ENCODE peak calls at places on chromosome 15, in ten cellular contexts. One of them, this sample, is unnamed. For H3K9me2, the result is how much of the 10 kb centered on the place peaks cover.

GRCh38 chr15:40595773-40596172 is 1.7 kb downstream of the KNL1 start:
- DNase-seq in OCI-LY7: no peak
- DNase-seq in MM.1S: no peak
- DNase-seq in HCT116: no peak
- DNase-seq in Karpas-422: no peak
- DNase-seq in SK-N-SH: no peak
- DNase-seq in GM23248: no peak
- DNase-seq in PC-3: peak
- DNase-seq in PC-9: no peak
- DNase-seq in GM23338: no peak
- DNase-seq in this sample: no peak

GRCh38 chr15:78322243-78322642 is 17.9 kb upstream of the CRABP1 start:
- DNase-seq in OCI-LY7: no peak
- DNase-seq in MM.1S: no peak
- DNase-seq in HCT116: no peak
- DNase-seq in Karpas-422: no peak
- DNase-seq in SK-N-SH: peak
- DNase-seq in GM23248: peak
- DNase-seq in PC-3: peak
- DNase-seq in PC-9: peak
- DNase-seq in GM23338: peak
- DNase-seq in this sample: no peak

GRCh38 chr15:25092661-25093060 is 137.9 kb downstream of the SNRPN start:
- DNase-seq in OCI-LY7: no peak
- DNase-seq in MM.1S: no peak
- DNase-seq in HCT116: no peak
- DNase-seq in Karpas-422: no peak
- DNase-seq in SK-N-SH: no peak
- DNase-seq in GM23248: peak
- DNase-seq in PC-3: no peak
- DNase-seq in PC-9: no peak
- DNase-seq in GM23338: no peak
- DNase-seq in this sample: no peak

GRCh38 chr15:101660005-101660404 is 7.8 kb upstream of the TM2D3 start:
- DNase-seq in OCI-LY7: no peak
- DNase-seq in MM.1S: no peak
- DNase-seq in HCT116: no peak
- DNase-seq in Karpas-422: no peak
- DNase-seq in SK-N-SH: no peak
- DNase-seq in GM23248: no peak
- DNase-seq in PC-3: no peak
- DNase-seq in PC-9: no peak
- DNase-seq in GM23338: no peak
- DNase-seq in this sample: no peak

GRCh38 chr15:90711418-90711824 is 5.7 kb upstream of the BLM start:
- DNase-seq in OCI-LY7: peak
- DNase-seq in MM.1S: peak
- DNase-seq in HCT116: no peak
- DNase-seq in Karpas-422: no peak
- DNase-seq in SK-N-SH: no peak
- DNase-seq in GM23248: no peak
- DNase-seq in PC-3: no peak
- DNase-seq in PC-9: no peak
- DNase-seq in GM23338: no peak
- DNase-seq in this sample: no peak

GRCh38 chr15:73555080-73555479 is 78.1 kb downstream of the NPTN start:
- DNase-seq in OCI-LY7: no peak
- DNase-seq in MM.1S: no peak
- DNase-seq in HCT116: no peak
- DNase-seq in Karpas-422: no peak
- DNase-seq in SK-N-SH: no peak
- DNase-seq in GM23248: no peak
- DNase-seq in PC-3: no peak
- DNase-seq in PC-9: no peak
- DNase-seq in GM23338: no peak
- DNase-seq in this sample: no peak

GRCh38 chr15:52808996-52809395 is 18.9 kb upstream of the ONECUT1 start:
- DNase-seq in OCI-LY7: no peak
- DNase-seq in MM.1S: no peak
- DNase-seq in HCT116: no peak
- DNase-seq in Karpas-422: no peak
- DNase-seq in SK-N-SH: no peak
- DNase-seq in GM23248: no peak
- DNase-seq in PC-3: no peak
- DNase-seq in PC-9: no peak
- DNase-seq in GM23338: no peak
- DNase-seq in this sample: no peak

GRCh38 chr15:52151353-52151752 is 38.8 kb upstream of the BCL2L10 start:
- DNase-seq in OCI-LY7: no peak
- DNase-seq in MM.1S: no peak
- DNase-seq in HCT116: no peak
- DNase-seq in Karpas-422: no peak
- DNase-seq in SK-N-SH: no peak
- DNase-seq in GM23248: no peak
- DNase-seq in PC-3: no peak
- DNase-seq in PC-9: peak
- DNase-seq in GM23338: no peak
- DNase-seq in this sample: no peak

GRCh38 chr15:99432271-99433025 is 133.3 kb upstream of the MEF2A start:
- DNase-seq in OCI-LY7: no peak
- DNase-seq in MM.1S: no peak
- DNase-seq in HCT116: no peak
- DNase-seq in Karpas-422: no peak
- DNase-seq in SK-N-SH: no peak
- DNase-seq in GM23248: no peak
- DNase-seq in PC-3: no peak
- DNase-seq in PC-9: no peak
- DNase-seq in GM23338: no peak
- DNase-seq in this sample: no peak

GRCh38 chr15:47384316-47384715 is 333.0 kb upstream of the SEMA6D start:
- DNase-seq in OCI-LY7: no peak
- DNase-seq in MM.1S: no peak
- DNase-seq in HCT116: no peak
- DNase-seq in Karpas-422: no peak
- DNase-seq in SK-N-SH: no peak
- DNase-seq in GM23248: peak
- DNase-seq in PC-3: peak
- DNase-seq in PC-9: no peak
- DNase-seq in GM23338: peak
- DNase-seq in this sample: peak

GRCh38 chr15:56736308-56736707 is 3.0 kb upstream of the ZNF280D start:
- DNase-seq in OCI-LY7: no peak
- DNase-seq in MM.1S: no peak
- DNase-seq in HCT116: no peak
- DNase-seq in Karpas-422: no peak
- DNase-seq in SK-N-SH: no peak
- DNase-seq in GM23248: peak
- DNase-seq in PC-3: peak
- DNase-seq in PC-9: no peak
- DNase-seq in GM23338: no peak
- DNase-seq in this sample: no peak

GRCh38 chr15:81313686-81314085 is 10.3 kb downstream of the STARD5 start:
- DNase-seq in OCI-LY7: no peak
- DNase-seq in MM.1S: no peak
- DNase-seq in HCT116: no peak
- DNase-seq in Karpas-422: no peak
- DNase-seq in SK-N-SH: no peak
- DNase-seq in GM23248: no peak
- DNase-seq in PC-3: no peak
- DNase-seq in PC-9: no peak
- DNase-seq in GM23338: no peak
- DNase-seq in this sample: no peak

GRCh38 chr15:66211670-66212455 is 41.7 kb downstream of the MEGF11 start:
- DNase-seq in OCI-LY7: no peak
- DNase-seq in MM.1S: no peak
- DNase-seq in HCT116: no peak
- DNase-seq in Karpas-422: no peak
- DNase-seq in SK-N-SH: no peak
- DNase-seq in GM23248: no peak
- DNase-seq in PC-3: no peak
- DNase-seq in PC-9: no peak
- DNase-seq in GM23338: no peak
- DNase-seq in this sample: no peak

GRCh38 chr15:101537681-101538080 is 48.2 kb upstream of the PCSK6 start:
- DNase-seq in OCI-LY7: no peak
- DNase-seq in MM.1S: no peak
- DNase-seq in HCT116: no peak
- DNase-seq in Karpas-422: no peak
- DNase-seq in SK-N-SH: no peak
- DNase-seq in GM23248: no peak
- DNase-seq in PC-3: no peak
- DNase-seq in PC-9: no peak
- DNase-seq in GM23338: no peak
- DNase-seq in this sample: no peak

GRCh38 chr15:32649336-32649735 is 7.8 kb downstream of the SCG5 start:
- DNase-seq in OCI-LY7: no peak
- DNase-seq in MM.1S: no peak
- DNase-seq in HCT116: no peak
- DNase-seq in Karpas-422: no peak
- DNase-seq in SK-N-SH: no peak
- DNase-seq in GM23248: peak
- DNase-seq in PC-3: peak
- DNase-seq in PC-9: no peak
- DNase-seq in GM23338: peak
- DNase-seq in this sample: peak

GRCh38 chr15:31511707-31512310 is 185.2 kb downstream of the KLF13 start:
- DNase-seq in OCI-LY7: no peak
- DNase-seq in MM.1S: no peak
- DNase-seq in HCT116: no peak
- DNase-seq in Karpas-422: no peak
- DNase-seq in SK-N-SH: no peak
- DNase-seq in GM23248: no peak
- DNase-seq in PC-3: no peak
- DNase-seq in PC-9: no peak
- DNase-seq in GM23338: peak
- DNase-seq in this sample: no peak

GRCh38 chr15:52020253-52021085 is 1.4 kb downstream of the MAPK6 start:
- DNase-seq in OCI-LY7: peak
- DNase-seq in MM.1S: no peak
- DNase-seq in HCT116: no peak
- DNase-seq in Karpas-422: peak
- DNase-seq in SK-N-SH: no peak
- DNase-seq in GM23248: peak
- DNase-seq in PC-3: peak
- DNase-seq in PC-9: no peak
- DNase-seq in GM23338: no peak
- DNase-seq in this sample: no peak

GRCh38 chr15:45155739-45156138 is 25.9 kb downstream of the DUOX1 start:
- DNase-seq in OCI-LY7: no peak
- DNase-seq in MM.1S: no peak
- DNase-seq in HCT116: no peak
- DNase-seq in Karpas-422: no peak
- DNase-seq in SK-N-SH: no peak
- DNase-seq in GM23248: no peak
- DNase-seq in PC-3: no peak
- DNase-seq in PC-9: no peak
- DNase-seq in GM23338: no peak
- DNase-seq in this sample: no peak

GRCh38 chr15:45151998-45152828 is 22.4 kb downstream of the DUOX1 start:
- DNase-seq in OCI-LY7: no peak
- DNase-seq in MM.1S: no peak
- DNase-seq in HCT116: no peak
- DNase-seq in Karpas-422: no peak
- DNase-seq in SK-N-SH: no peak
- DNase-seq in GM23248: no peak
- DNase-seq in PC-3: no peak
- DNase-seq in PC-9: no peak
- DNase-seq in GM23338: no peak
- DNase-seq in this sample: no peak

GRCh38 chr15:45161666-45162065 is 26.1 kb downstream of the SHF start:
- DNase-seq in OCI-LY7: no peak
- DNase-seq in MM.1S: no peak
- DNase-seq in HCT116: no peak
- DNase-seq in Karpas-422: no peak
- DNase-seq in SK-N-SH: no peak
- DNase-seq in GM23248: no peak
- DNase-seq in PC-3: no peak
- DNase-seq in PC-9: no peak
- DNase-seq in GM23338: no peak
- DNase-seq in this sample: no peak

GRCh38 chr15:45157974-45158373 is 28.2 kb downstream of the DUOX1 start:
- DNase-seq in OCI-LY7: no peak
- DNase-seq in MM.1S: no peak
- DNase-seq in HCT116: no peak
- DNase-seq in Karpas-422: no peak
- DNase-seq in SK-N-SH: no peak
- DNase-seq in GM23248: peak
- DNase-seq in PC-3: peak
- DNase-seq in PC-9: no peak
- DNase-seq in GM23338: peak
- DNase-seq in this sample: peak

GRCh38 chr15:45157056-45157455 is 27.3 kb downstream of the DUOX1 start:
- DNase-seq in OCI-LY7: no peak
- DNase-seq in MM.1S: no peak
- DNase-seq in HCT116: no peak
- DNase-seq in Karpas-422: no peak
- DNase-seq in SK-N-SH: no peak
- DNase-seq in GM23248: peak
- DNase-seq in PC-3: no peak
- DNase-seq in PC-9: no peak
- DNase-seq in GM23338: no peak
- DNase-seq in this sample: no peak
- H3K4me2 ChIP-seq in OCI-LY7: no peak
- H3K4me2 ChIP-seq in MM.1S: no peak
- H3K4me2 ChIP-seq in HCT116: no peak
- H3K4me2 ChIP-seq in Karpas-422: no peak
- H3K4me2 ChIP-seq in SK-N-SH: no peak
- H3K4me2 ChIP-seq in GM23248: peak
- H3K4me2 ChIP-seq in PC-3: no peak
- H3K4me2 ChIP-seq in PC-9: no peak
- H3K4me2 ChIP-seq in GM23338: no peak
- H3K4me2 ChIP-seq in this sample: no peak

GRCh38 chr15:93250212-93250611 is 161.2 kb upstream of the RGMA start:
- DNase-seq in OCI-LY7: no peak
- DNase-seq in MM.1S: no peak
- DNase-seq in HCT116: no peak
- DNase-seq in Karpas-422: no peak
- DNase-seq in SK-N-SH: no peak
- DNase-seq in GM23248: no peak
- DNase-seq in PC-3: no peak
- DNase-seq in PC-9: no peak
- DNase-seq in GM23338: no peak
- DNase-seq in this sample: no peak
- H3K9me2 ChIP-seq in OCI-LY7: under half
- H3K9me2 ChIP-seq in MM.1S: under half
- H3K9me2 ChIP-seq in HCT116: under half
- H3K9me2 ChIP-seq in Karpas-422: under half
- H3K9me2 ChIP-seq in SK-N-SH: under half
- H3K9me2 ChIP-seq in GM23248: under half
- H3K9me2 ChIP-seq in PC-3: under half
- H3K9me2 ChIP-seq in PC-9: under half
- H3K9me2 ChIP-seq in GM23338: under half
- H3K9me2 ChIP-seq in this sample: under half

GRCh38 chr15:92627014-92627413 is 28.6 kb downstream of the FAM174B start:
- DNase-seq in OCI-LY7: no peak
- DNase-seq in MM.1S: no peak
- DNase-seq in HCT116: no peak
- DNase-seq in Karpas-422: no peak
- DNase-seq in SK-N-SH: no peak
- DNase-seq in GM23248: no peak
- DNase-seq in PC-3: no peak
- DNase-seq in PC-9: no peak
- DNase-seq in GM23338: no peak
- DNase-seq in this sample: no peak
- H2AFZ ChIP-seq in OCI-LY7: no peak
- H2AFZ ChIP-seq in MM.1S: no peak
- H2AFZ ChIP-seq in HCT116: no peak
- H2AFZ ChIP-seq in Karpas-422: no peak
- H2AFZ ChIP-seq in SK-N-SH: no peak
- H2AFZ ChIP-seq in GM23248: no peak
- H2AFZ ChIP-seq in PC-3: no peak
- H2AFZ ChIP-seq in PC-9: no peak
- H2AFZ ChIP-seq in GM23338: no peak
- H2AFZ ChIP-seq in this sample: no peak

GRCh38 chr15:70770863-70771262 is 7.5 kb upstream of the UACA start:
- DNase-seq in OCI-LY7: no peak
- DNase-seq in MM.1S: no peak
- DNase-seq in HCT116: no peak
- DNase-seq in Karpas-422: no peak
- DNase-seq in SK-N-SH: no peak
- DNase-seq in GM23248: no peak
- DNase-seq in PC-3: peak
- DNase-seq in PC-9: peak
- DNase-seq in GM23338: no peak
- DNase-seq in this sample: no peak
- H3K4me2 ChIP-seq in OCI-LY7: no peak
- H3K4me2 ChIP-seq in MM.1S: no peak
- H3K4me2 ChIP-seq in HCT116: no peak
- H3K4me2 ChIP-seq in Karpas-422: no peak
- H3K4me2 ChIP-seq in SK-N-SH: no peak
- H3K4me2 ChIP-seq in GM23248: no peak
- H3K4me2 ChIP-seq in PC-3: peak
- H3K4me2 ChIP-seq in PC-9: peak
- H3K4me2 ChIP-seq in GM23338: no peak
- H3K4me2 ChIP-seq in this sample: no peak